ENCODE peak calls at places on chromosomes 12 and 14, in six cellular contexts. One of them, this sample, is unnamed.
A peak's percentile ranks its signal among the peaks of the same experiment; 100 is the strongest.

GRCh38 chr14:23396126-23396525 is 11.9 kb downstream of the MYH6 start:
- DNase-seq in left lung: no peak
- DNase-seq in psoas muscle: peak; percentile 25
- DNase-seq in ovary: no peak
- DNase-seq in pancreas: no peak
- DNase-seq in ascending aorta: no peak
- DNase-seq in this sample: no peak

GRCh38 chr12:75550906-75551305 is 39.5 kb upstream of the KRR1 start:
- DNase-seq in left lung: no peak
- DNase-seq in psoas muscle: no peak
- DNase-seq in ovary: no peak
- DNase-seq in pancreas: no peak
- DNase-seq in ascending aorta: no peak
- DNase-seq in this sample: no peak

GRCh38 chr12:58502857-58503256 is 417.4 kb downstream of the LRIG3 start:
- DNase-seq in left lung: no peak
- DNase-seq in psoas muscle: no peak
- DNase-seq in ovary: no peak
- DNase-seq in pancreas: no peak
- DNase-seq in ascending aorta: no peak
- DNase-seq in this sample: no peak

GRCh38 chr12:55929306-55929791 is 1.6 kb upstream of the DGKA start:
- DNase-seq in left lung: no peak
- DNase-seq in psoas muscle: no peak
- DNase-seq in ovary: no peak
- DNase-seq in pancreas: no peak
- DNase-seq in ascending aorta: no peak
- DNase-seq in this sample: no peak

GRCh38 chr14:56371737-56372136 is 207.9 kb upstream of the TMEM260 start:
- DNase-seq in left lung: no peak
- DNase-seq in psoas muscle: no peak
- DNase-seq in ovary: no peak
- DNase-seq in pancreas: no peak
- DNase-seq in ascending aorta: no peak
- DNase-seq in this sample: no peak

GRCh38 chr12:96416033-96416790 is 16.0 kb upstream of the CDK17 start:
- DNase-seq in left lung: no peak
- DNase-seq in psoas muscle: no peak
- DNase-seq in ovary: no peak
- DNase-seq in pancreas: no peak
- DNase-seq in ascending aorta: no peak
- DNase-seq in this sample: no peak

GRCh38 chr12:13941258-13942249 is 39.8 kb downstream of the GRIN2B start:
- DNase-seq in left lung: no peak
- DNase-seq in psoas muscle: no peak
- DNase-seq in ovary: no peak
- DNase-seq in pancreas: no peak
- DNase-seq in ascending aorta: no peak
- DNase-seq in this sample: peak; percentile 65

GRCh38 chr12:120724720-120725119 is 906 bp upstream of the ACADS start:
- DNase-seq in left lung: no peak
- DNase-seq in psoas muscle: peak; percentile 35
- DNase-seq in ovary: no peak
- DNase-seq in pancreas: no peak
- DNase-seq in ascending aorta: no peak
- DNase-seq in this sample: no peak

GRCh38 chr12:84497819-84498218 is 414.8 kb downstream of the SLC6A15 start:
- DNase-seq in left lung: no peak
- DNase-seq in psoas muscle: no peak
- DNase-seq in ovary: no peak
- DNase-seq in pancreas: no peak
- DNase-seq in ascending aorta: no peak
- DNase-seq in this sample: no peak

GRCh38 chr12:112900298-112901145 is 6.2 kb upstream of the OAS1 start:
- DNase-seq in left lung: no peak
- DNase-seq in psoas muscle: no peak
- DNase-seq in ovary: no peak
- DNase-seq in pancreas: no peak
- DNase-seq in ascending aorta: no peak
- DNase-seq in this sample: peak; percentile 58

GRCh38 chr12:51318846-51319570 is 5.0 kb downstream of the BIN2 start:
- DNase-seq in left lung: peak; percentile 54
- DNase-seq in psoas muscle: no peak
- DNase-seq in ovary: no peak
- DNase-seq in pancreas: no peak
- DNase-seq in ascending aorta: no peak
- DNase-seq in this sample: no peak

GRCh38 chr14:68979722-68980552 is 835 bp upstream of the ACTN1 start:
- DNase-seq in left lung: peak; percentile 61
- DNase-seq in psoas muscle: peak; percentile 68
- DNase-seq in ovary: peak; percentile 54
- DNase-seq in pancreas: peak; percentile 82
- DNase-seq in ascending aorta: no peak
- DNase-seq in this sample: no peak

GRCh38 chr12:107760207-107760816 is 625 bp downstream of the PRDM4 start:
- DNase-seq in left lung: peak; percentile 48
- DNase-seq in psoas muscle: no peak
- DNase-seq in ovary: no peak
- DNase-seq in pancreas: peak; percentile 70
- DNase-seq in ascending aorta: no peak
- DNase-seq in this sample: peak; percentile 43

GRCh38 chr12:47360771-47361388 is 281.1 kb upstream of the AMIGO2 start:
- DNase-seq in left lung: no peak
- DNase-seq in psoas muscle: no peak
- DNase-seq in ovary: no peak
- DNase-seq in pancreas: no peak
- DNase-seq in ascending aorta: no peak
- DNase-seq in this sample: no peak

GRCh38 chr12:39490500-39491276 is 47.8 kb upstream of the KIF21A start:
- DNase-seq in left lung: no peak
- DNase-seq in psoas muscle: no peak
- DNase-seq in ovary: no peak
- DNase-seq in pancreas: no peak
- DNase-seq in ascending aorta: no peak
- DNase-seq in this sample: no peak

GRCh38 chr12:18320036-18320617 is 58.8 kb downstream of the PIK3C2G start:
- DNase-seq in left lung: no peak
- DNase-seq in psoas muscle: no peak
- DNase-seq in ovary: no peak
- DNase-seq in pancreas: no peak
- DNase-seq in ascending aorta: no peak
- DNase-seq in this sample: no peak

GRCh38 chr12:28767836-28768348 is 381.2 kb upstream of the FAR2 start:
- DNase-seq in left lung: no peak
- DNase-seq in psoas muscle: no peak
- DNase-seq in ovary: no peak
- DNase-seq in pancreas: no peak
- DNase-seq in ascending aorta: no peak
- DNase-seq in this sample: no peak

GRCh38 chr14:101407328-101407727 is 154.0 kb upstream of the DIO3 start:
- DNase-seq in left lung: no peak
- DNase-seq in psoas muscle: no peak
- DNase-seq in ovary: no peak
- DNase-seq in pancreas: no peak
- DNase-seq in ascending aorta: no peak
- DNase-seq in this sample: no peak
- H3K4me3 ChIP-seq in left lung: no peak overlapping the region
- H3K4me3 ChIP-seq in psoas muscle: no peak overlapping the region
- H3K4me3 ChIP-seq in ovary: no peak overlapping the region
- H3K4me3 ChIP-seq in pancreas: no peak overlapping the region
- H3K4me3 ChIP-seq in ascending aorta: no peak overlapping the region
- H3K4me3 ChIP-seq in this sample: no peak overlapping the region

DNA sequence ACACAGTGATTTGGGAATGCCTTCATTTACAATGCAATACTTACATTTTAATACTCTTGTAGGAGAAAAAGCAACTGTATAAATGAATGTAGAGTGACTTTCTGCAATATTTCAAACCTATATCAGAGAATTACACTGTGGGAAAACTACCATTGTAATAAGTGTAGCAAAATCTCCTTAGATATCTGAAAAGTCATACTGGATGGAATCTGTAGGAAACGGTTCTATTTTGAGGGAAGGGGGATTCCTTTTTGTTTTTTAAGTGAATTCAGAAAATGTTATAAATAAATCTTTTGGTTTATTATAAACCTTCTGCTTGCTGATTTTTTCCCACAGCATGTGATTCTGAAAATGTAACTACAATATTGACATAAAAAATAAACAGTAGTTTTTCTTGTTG is 23.0 kb downstream of the ZNF891 start:
- DNase-seq in left lung: no peak
- DNase-seq in psoas muscle: no peak
- DNase-seq in ovary: no peak
- DNase-seq in pancreas: no peak
- DNase-seq in ascending aorta: no peak
- DNase-seq in this sample: no peak
- H3K9me3 ChIP-seq in left lung: peaks cover 41% of the 10 kb centered on the region
- H3K9me3 ChIP-seq in psoas muscle: peaks cover 99% of the 10 kb centered on the region
- H3K9me3 ChIP-seq in ovary: peaks cover 60% of the 10 kb centered on the region
- H3K9me3 ChIP-seq in pancreas: peaks cover 46% of the 10 kb centered on the region
- H3K9me3 ChIP-seq in ascending aorta: peaks cover 100% of the 10 kb centered on the region
- H3K9me3 ChIP-seq in this sample: no peaks in the 10 kb centered on the region

DNA sequence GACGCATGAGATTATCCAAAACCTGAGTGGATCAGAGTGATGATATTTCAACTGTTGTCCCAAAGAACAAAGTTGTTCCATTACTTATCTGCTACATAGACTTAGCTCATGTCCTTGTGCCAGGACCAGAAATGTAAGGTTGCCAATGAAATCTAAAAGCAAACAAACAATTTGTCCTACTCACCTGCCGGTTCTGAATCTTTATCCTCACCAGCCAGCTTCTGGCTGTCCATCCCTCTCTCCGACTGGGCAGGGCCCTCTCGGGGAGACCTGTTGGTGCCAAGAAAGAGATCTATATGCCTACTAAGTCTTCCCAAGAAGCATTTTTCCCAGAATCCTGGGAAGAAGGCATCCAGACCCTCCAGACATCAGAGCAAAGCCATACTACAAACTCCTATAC is 5.5 kb downstream of the KMT2D start:
- DNase-seq in left lung: no peak
- DNase-seq in psoas muscle: no peak
- DNase-seq in ovary: no peak
- DNase-seq in pancreas: no peak
- DNase-seq in ascending aorta: no peak
- DNase-seq in this sample: no peak
- H3K4me3 ChIP-seq in left lung: no peak overlapping the region
- H3K4me3 ChIP-seq in psoas muscle: no peak overlapping the region
- H3K4me3 ChIP-seq in ovary: no peak overlapping the region
- H3K4me3 ChIP-seq in pancreas: no peak overlapping the region
- H3K4me3 ChIP-seq in ascending aorta: no peak overlapping the region
- H3K4me3 ChIP-seq in this sample: no peak overlapping the region

DNA sequence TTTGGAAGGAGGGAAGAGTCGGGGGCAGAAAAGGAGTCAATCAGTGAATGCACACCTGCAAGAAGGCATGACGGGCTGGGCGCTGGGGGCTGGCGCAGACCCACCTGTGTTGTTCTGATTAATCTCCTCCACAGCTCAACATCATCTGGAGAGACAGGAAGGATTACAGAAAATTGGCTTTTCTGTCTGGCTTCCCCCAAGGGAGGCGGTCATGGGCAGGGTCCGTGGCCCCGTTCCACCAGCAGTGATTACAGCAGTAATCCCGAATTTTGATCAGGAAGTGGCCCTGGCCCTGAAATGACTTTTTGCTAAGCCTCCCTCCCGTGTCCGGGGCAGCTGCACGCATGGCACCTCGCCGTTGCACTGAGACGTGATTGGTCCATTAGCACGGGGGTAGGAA is 24.4 kb upstream of the GALNT9 start:
- DNase-seq in left lung: no peak
- DNase-seq in psoas muscle: peak; percentile 30
- DNase-seq in ovary: no peak
- DNase-seq in pancreas: no peak
- DNase-seq in ascending aorta: no peak
- DNase-seq in this sample: no peak
- H3K9me3 ChIP-seq in left lung: no peaks in the 10 kb centered on the region
- H3K9me3 ChIP-seq in psoas muscle: no peaks in the 10 kb centered on the region
- H3K9me3 ChIP-seq in ovary: no peaks in the 10 kb centered on the region
- H3K9me3 ChIP-seq in pancreas: no peaks in the 10 kb centered on the region
- H3K9me3 ChIP-seq in ascending aorta: no peaks in the 10 kb centered on the region
- H3K9me3 ChIP-seq in this sample: no peaks in the 10 kb centered on the region

DNA sequence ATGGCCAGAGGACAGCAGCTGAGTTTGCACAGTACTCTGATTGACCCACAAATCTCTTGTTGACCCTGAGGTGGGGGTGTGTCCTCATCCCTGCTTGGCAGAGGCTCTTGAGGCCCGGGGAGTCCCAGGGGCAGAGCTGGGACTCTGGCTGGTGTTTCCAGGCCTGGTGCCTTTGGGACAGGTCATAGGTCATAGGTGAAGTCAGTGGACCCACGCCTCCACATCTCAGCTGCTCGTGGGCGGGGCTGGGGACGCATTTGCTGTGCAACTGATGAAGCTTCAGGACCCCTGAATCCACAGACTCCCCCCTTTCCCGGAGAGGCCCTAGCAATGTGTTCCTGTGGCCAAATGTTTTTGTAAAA is 404 bp upstream of the CACNA2D4 start:
- DNase-seq in left lung: peak; percentile 22
- DNase-seq in psoas muscle: no peak
- DNase-seq in ovary: peak; percentile 5
- DNase-seq in pancreas: no peak
- DNase-seq in ascending aorta: no peak
- DNase-seq in this sample: no peak
- H3K4me3 ChIP-seq in left lung: no peak overlapping the region
- H3K4me3 ChIP-seq in psoas muscle: peak overlapping the region; percentile 39
- H3K4me3 ChIP-seq in ovary: no peak overlapping the region
- H3K4me3 ChIP-seq in pancreas: peak overlapping the region; percentile 25
- H3K4me3 ChIP-seq in ascending aorta: peak overlapping the region; percentile 39
- H3K4me3 ChIP-seq in this sample: no peak overlapping the region

GRCh38 chr14:98599082-98599481 is 672.9 kb downstream of the BCL11B start:
- DNase-seq in left lung: no peak
- DNase-seq in psoas muscle: no peak
- DNase-seq in ovary: no peak
- DNase-seq in pancreas: no peak
- DNase-seq in ascending aorta: no peak
- DNase-seq in this sample: no peak

GRCh38 chr14:98606816-98607215 is 665.2 kb downstream of the BCL11B start:
- DNase-seq in left lung: no peak
- DNase-seq in psoas muscle: no peak
- DNase-seq in ovary: no peak
- DNase-seq in pancreas: no peak
- DNase-seq in ascending aorta: no peak
- DNase-seq in this sample: no peak

GRCh38 chr14:98605043-98605442 is 667.0 kb downstream of the BCL11B start:
- DNase-seq in left lung: no peak
- DNase-seq in psoas muscle: no peak
- DNase-seq in ovary: no peak
- DNase-seq in pancreas: no peak
- DNase-seq in ascending aorta: no peak
- DNase-seq in this sample: no peak

GRCh38 chr14:98606041-98606640 is 665.9 kb downstream of the BCL11B start:
- DNase-seq in left lung: no peak
- DNase-seq in psoas muscle: no peak
- DNase-seq in ovary: no peak
- DNase-seq in pancreas: no peak
- DNase-seq in ascending aorta: no peak
- DNase-seq in this sample: no peak

GRCh38 chr14:98602983-98603382 is 669.0 kb downstream of the BCL11B start:
- DNase-seq in left lung: no peak
- DNase-seq in psoas muscle: no peak
- DNase-seq in ovary: no peak
- DNase-seq in pancreas: no peak
- DNase-seq in ascending aorta: no peak
- DNase-seq in this sample: no peak
- H3K9me3 ChIP-seq in left lung: no peaks in the 10 kb centered on the region
- H3K9me3 ChIP-seq in psoas muscle: no peaks in the 10 kb centered on the region
- H3K9me3 ChIP-seq in ovary: no peaks in the 10 kb centered on the region
- H3K9me3 ChIP-seq in pancreas: no peaks in the 10 kb centered on the region
- H3K9me3 ChIP-seq in ascending aorta: no peaks in the 10 kb centered on the region
- H3K9me3 ChIP-seq in this sample: no peaks in the 10 kb centered on the region